ENCODE peak calls at places on chromosomes 5 and 9, in nine cellular contexts. X is stimulated activated CD4-positive, alpha-beta T cell treated with anti-CD3 and anti-CD28 coated beads, Interleukin-2, amount 100 ng/mL, for 48 hours; U is stimulated activated CD8-positive, alpha-beta memory T cell treated with anti-CD3 and anti-CD28 coated beads, Interleukin-4, amount 100 ng/mL, for 48 hours; K is HuH-7.5; I is islet precursor cell; O is DND-41; F is T-helper 2 cell; S is AG20443; L is fibroblast of lung. W is an unnamed sample.
A peak's percentile ranks its signal among the peaks of the same experiment; 100 is the strongest.

GRCh38 chr9:105242557-105242956 is 1.9 kb upstream of the SLC44A1 start:
- DNase-seq in I (no peak), U (no peak), X (no peak), L (peak; percentile 44), K (no peak), O (no peak), F (no peak), S (no peak), W (no peak)

GRCh38 chr5:133790898-133791297 is 177.5 kb downstream of the C5orf15 start:
- DNase-seq in L (no peak), U (no peak), F (no peak), O (no peak), I (peak; percentile 26), S (no peak), K (no peak), X (no peak), W (no peak)

GRCh38 chr5:1161832-1162229 is 39.6 kb upstream of the SLC6A19 start:
- DNase-seq in S (no peak), K (no peak), X (no peak), O (no peak), U (no peak), F (no peak), I (no peak), L (no peak), W (no peak)

GRCh38 chr5:134503937-134504437 is 21.5 kb upstream of the JADE2 start:
- DNase-seq in U (no peak), I (peak; percentile 26), S (no peak), K (no peak), L (no peak), F (no peak), X (no peak), O (peak; percentile 40), W (no peak)

GRCh38 chr5:134840811-134841210 is 5.0 kb upstream of the C5orf24 start:
- DNase-seq in X (no peak), O (no peak), F (no peak), S (no peak), I (no peak), U (no peak), K (no peak), L (no peak), W (no peak)

GRCh38 chr5:5191906-5192305 is 51.8 kb downstream of the ADAMTS16 start:
- DNase-seq in I (no peak), K (no peak), U (no peak), O (no peak), S (no peak), L (no peak), F (no peak), X (no peak), W (no peak)

GRCh38 chr9:124665391-124666058 is 105.6 kb downstream of the NR6A1 start:
- DNase-seq in I (no peak), X (no peak), F (no peak), O (no peak), U (no peak), L (no peak), S (peak; percentile 21), K (no peak), W (no peak)

GRCh38 chr9:83701769-83702168 is 6.0 kb downstream of the UBQLN1 start:
- DNase-seq in L (peak; percentile 48), K (no peak), I (no peak), U (no peak), X (no peak), O (no peak), F (no peak), S (peak; percentile 55), W (no peak)

GRCh38 chr5:152349683-152350526 is 55.2 kb downstream of the NMUR2 start:
- DNase-seq in S (peak; percentile 42), L (peak; percentile 24), X (peak; percentile 11), K (no peak), F (no peak), U (peak; percentile 49), O (peak; percentile 34), I (peak; percentile 69), W (peak; percentile 83)

GRCh38 chr9:35605336-35606137 is 475 bp downstream of the TESK1 start:
- DNase-seq in U (peak; percentile 50), I (peak; percentile 57), F (peak; percentile 20), X (peak; percentile 21), L (no peak), O (peak; percentile 35), K (peak; percentile 77), S (peak; percentile 22), W (peak; percentile 69)